ENCODE peak calls at places on chromosomes 12 and 14, in seven cellular contexts. One of them, this sample, is unnamed.

GRCh38 chr14:39154594-39155189 is 15.4 kb downstream of the TRAPPC6B start:
- DNase-seq in sigmoid colon: no peak
- DNase-seq in BJ: no peak
- DNase-seq in kidney epithelial cell: no peak
- DNase-seq in neural crest cell: no peak
- DNase-seq in SK-N-SH: no peak
- DNase-seq in hepatocyte: no peak
- DNase-seq in this sample: no peak

GRCh38 chr12:66025477-66025876 is 105.1 kb downstream of the LLPH start:
- DNase-seq in sigmoid colon: no peak
- DNase-seq in BJ: no peak
- DNase-seq in kidney epithelial cell: no peak
- DNase-seq in neural crest cell: no peak
- DNase-seq in SK-N-SH: no peak
- DNase-seq in hepatocyte: no peak
- DNase-seq in this sample: no peak

GRCh38 chr12:94167071-94167806 is 18.9 kb downstream of the PLXNC1 start:
- DNase-seq in sigmoid colon: no peak
- DNase-seq in BJ: no peak
- DNase-seq in kidney epithelial cell: no peak
- DNase-seq in neural crest cell: no peak
- DNase-seq in SK-N-SH: no peak
- DNase-seq in hepatocyte: no peak
- DNase-seq in this sample: no peak

GRCh38 chr12:92470608-92471021 is 232.2 kb upstream of the PLEKHG7 start:
- DNase-seq in sigmoid colon: no peak
- DNase-seq in BJ: no peak
- DNase-seq in kidney epithelial cell: no peak
- DNase-seq in neural crest cell: no peak
- DNase-seq in SK-N-SH: no peak
- DNase-seq in hepatocyte: no peak
- DNase-seq in this sample: no peak

GRCh38 chr14:90943367-90943766 is 117.1 kb downstream of the RPS6KA5 start:
- DNase-seq in sigmoid colon: no peak
- DNase-seq in BJ: no peak
- DNase-seq in kidney epithelial cell: no peak
- DNase-seq in neural crest cell: no peak
- DNase-seq in SK-N-SH: no peak
- DNase-seq in hepatocyte: no peak
- DNase-seq in this sample: no peak

GRCh38 chr12:98354520-98354919 is 160.9 kb upstream of the TMPO start:
- DNase-seq in sigmoid colon: no peak
- DNase-seq in BJ: no peak
- DNase-seq in kidney epithelial cell: no peak
- DNase-seq in neural crest cell: no peak
- DNase-seq in SK-N-SH: no peak
- DNase-seq in hepatocyte: no peak
- DNase-seq in this sample: no peak

GRCh38 chr14:101839236-101839635 is 77.7 kb downstream of the PPP2R5C start:
- DNase-seq in sigmoid colon: no peak
- DNase-seq in BJ: no peak
- DNase-seq in kidney epithelial cell: no peak
- DNase-seq in neural crest cell: no peak
- DNase-seq in SK-N-SH: no peak
- DNase-seq in hepatocyte: no peak
- DNase-seq in this sample: no peak

GRCh38 chr12:56121204-56121870 is 3.3 kb downstream of the ZC3H10 start:
- DNase-seq in sigmoid colon: no peak
- DNase-seq in BJ: no peak
- DNase-seq in kidney epithelial cell: no peak
- DNase-seq in neural crest cell: no peak
- DNase-seq in SK-N-SH: no peak
- DNase-seq in hepatocyte: no peak
- DNase-seq in this sample: no peak

GRCh38 chr12:12230275-12230674 is 36.6 kb downstream of the LRP6 start:
- DNase-seq in sigmoid colon: no peak
- DNase-seq in BJ: no peak
- DNase-seq in kidney epithelial cell: no peak
- DNase-seq in neural crest cell: no peak
- DNase-seq in SK-N-SH: no peak
- DNase-seq in hepatocyte: no peak
- DNase-seq in this sample: no peak

GRCh38 chr14:33758545-33758944 is 192.3 kb downstream of the EGLN3 start:
- DNase-seq in sigmoid colon: no peak
- DNase-seq in BJ: no peak
- DNase-seq in kidney epithelial cell: no peak
- DNase-seq in neural crest cell: no peak
- DNase-seq in SK-N-SH: no peak
- DNase-seq in hepatocyte: no peak
- DNase-seq in this sample: no peak
- TF ChIP-seq CTCF in sigmoid colon: no peak
- TF ChIP-seq CTCF in BJ: no peak
- TF ChIP-seq CTCF in kidney epithelial cell: no peak
- TF ChIP-seq CTCF in neural crest cell: no peak
- TF ChIP-seq CTCF in SK-N-SH: no peak
- TF ChIP-seq CTCF in hepatocyte: no peak
- TF ChIP-seq CTCF in this sample: no peak

GRCh38 chr12:9379023-9379742 is 171.0 kb upstream of the PZP start:
- DNase-seq in sigmoid colon: no peak
- DNase-seq in BJ: no peak
- DNase-seq in kidney epithelial cell: no peak
- DNase-seq in neural crest cell: no peak
- DNase-seq in SK-N-SH: no peak
- DNase-seq in hepatocyte: no peak
- DNase-seq in this sample: no peak

GRCh38 chr12:9383585-9383984 is 175.4 kb upstream of the PZP start:
- DNase-seq in sigmoid colon: no peak
- DNase-seq in BJ: no peak
- DNase-seq in kidney epithelial cell: no peak
- DNase-seq in neural crest cell: no peak
- DNase-seq in SK-N-SH: no peak
- DNase-seq in hepatocyte: no peak
- DNase-seq in this sample: no peak

GRCh38 chr12:9381619-9382018 is 173.4 kb upstream of the PZP start:
- DNase-seq in sigmoid colon: no peak
- DNase-seq in BJ: no peak
- DNase-seq in kidney epithelial cell: no peak
- DNase-seq in neural crest cell: no peak
- DNase-seq in SK-N-SH: no peak
- DNase-seq in hepatocyte: no peak
- DNase-seq in this sample: peak

GRCh38 chr12:9380650-9381049 is 172.5 kb upstream of the PZP start:
- DNase-seq in sigmoid colon: no peak
- DNase-seq in BJ: no peak
- DNase-seq in kidney epithelial cell: no peak
- DNase-seq in neural crest cell: no peak
- DNase-seq in SK-N-SH: no peak
- DNase-seq in hepatocyte: no peak
- DNase-seq in this sample: no peak

GRCh38 chr12:9378430-9378835 is 170.2 kb upstream of the PZP start:
- DNase-seq in sigmoid colon: no peak
- DNase-seq in BJ: no peak
- DNase-seq in kidney epithelial cell: no peak
- DNase-seq in neural crest cell: no peak
- DNase-seq in SK-N-SH: peak
- DNase-seq in hepatocyte: no peak
- DNase-seq in this sample: peak
- TF ChIP-seq CTCF in sigmoid colon: no peak
- TF ChIP-seq CTCF in BJ: peak
- TF ChIP-seq CTCF in kidney epithelial cell: peak
- TF ChIP-seq CTCF in neural crest cell: peak
- TF ChIP-seq CTCF in SK-N-SH: peak
- TF ChIP-seq CTCF in hepatocyte: peak
- TF ChIP-seq CTCF in this sample: no peak

GRCh38 chr12:3277261-3277943 is 200.2 kb downstream of the TSPAN9 start:
- DNase-seq in sigmoid colon: no peak
- DNase-seq in BJ: no peak
- DNase-seq in kidney epithelial cell: no peak
- DNase-seq in neural crest cell: no peak
- DNase-seq in SK-N-SH: no peak
- DNase-seq in hepatocyte: no peak
- DNase-seq in this sample: no peak
- TF ChIP-seq CTCF in sigmoid colon: no peak
- TF ChIP-seq CTCF in BJ: no peak
- TF ChIP-seq CTCF in kidney epithelial cell: no peak
- TF ChIP-seq CTCF in neural crest cell: no peak
- TF ChIP-seq CTCF in SK-N-SH: no peak
- TF ChIP-seq CTCF in hepatocyte: no peak
- TF ChIP-seq CTCF in this sample: no peak

GRCh38 chr12:124410354-124411175 is 115.7 kb downstream of the RFLNA start:
- DNase-seq in sigmoid colon: no peak
- DNase-seq in BJ: no peak
- DNase-seq in kidney epithelial cell: no peak
- DNase-seq in neural crest cell: no peak
- DNase-seq in SK-N-SH: peak
- DNase-seq in hepatocyte: no peak
- DNase-seq in this sample: no peak
- TF ChIP-seq CTCF in sigmoid colon: no peak
- TF ChIP-seq CTCF in BJ: no peak
- TF ChIP-seq CTCF in kidney epithelial cell: no peak
- TF ChIP-seq CTCF in neural crest cell: no peak
- TF ChIP-seq CTCF in SK-N-SH: no peak
- TF ChIP-seq CTCF in hepatocyte: no peak
- TF ChIP-seq CTCF in this sample: no peak

GRCh38 chr12:53220857-53221202 is 11.2 kb downstream of the RARG start:
- DNase-seq in sigmoid colon: peak
- DNase-seq in BJ: peak
- DNase-seq in kidney epithelial cell: no peak
- DNase-seq in neural crest cell: peak
- DNase-seq in SK-N-SH: peak
- DNase-seq in hepatocyte: peak
- DNase-seq in this sample: peak

GRCh38 chr12:53222170-53223005 is 9.6 kb downstream of the RARG start:
- DNase-seq in sigmoid colon: no peak
- DNase-seq in BJ: no peak
- DNase-seq in kidney epithelial cell: no peak
- DNase-seq in neural crest cell: no peak
- DNase-seq in SK-N-SH: peak
- DNase-seq in hepatocyte: no peak
- DNase-seq in this sample: no peak

GRCh38 chr12:53223006-53223305 is 9.1 kb downstream of the RARG start:
- DNase-seq in sigmoid colon: no peak
- DNase-seq in BJ: no peak
- DNase-seq in kidney epithelial cell: no peak
- DNase-seq in neural crest cell: no peak
- DNase-seq in SK-N-SH: no peak
- DNase-seq in hepatocyte: no peak
- DNase-seq in this sample: no peak

GRCh38 chr12:53219956-53220856 is 11.8 kb downstream of the RARG start:
- DNase-seq in sigmoid colon: peak
- DNase-seq in BJ: no peak
- DNase-seq in kidney epithelial cell: no peak
- DNase-seq in neural crest cell: no peak
- DNase-seq in SK-N-SH: peak
- DNase-seq in hepatocyte: peak
- DNase-seq in this sample: no peak

GRCh38 chr12:53221203-53222076 is 10.6 kb downstream of the RARG start:
- DNase-seq in sigmoid colon: peak
- DNase-seq in BJ: no peak
- DNase-seq in kidney epithelial cell: no peak
- DNase-seq in neural crest cell: peak
- DNase-seq in SK-N-SH: peak
- DNase-seq in hepatocyte: peak
- DNase-seq in this sample: peak
- TF ChIP-seq CTCF in sigmoid colon: no peak
- TF ChIP-seq CTCF in BJ: peak
- TF ChIP-seq CTCF in kidney epithelial cell: peak
- TF ChIP-seq CTCF in neural crest cell: peak
- TF ChIP-seq CTCF in SK-N-SH: peak
- TF ChIP-seq CTCF in hepatocyte: peak
- TF ChIP-seq CTCF in this sample: no peak

GRCh38 chr14:73729015-73729330 is 14.8 kb upstream of the PNMA1 start:
- DNase-seq in sigmoid colon: no peak
- DNase-seq in BJ: no peak
- DNase-seq in kidney epithelial cell: no peak
- DNase-seq in neural crest cell: no peak
- DNase-seq in SK-N-SH: no peak
- DNase-seq in hepatocyte: no peak
- DNase-seq in this sample: no peak
- TF ChIP-seq CTCF in sigmoid colon: no peak
- TF ChIP-seq CTCF in BJ: no peak
- TF ChIP-seq CTCF in kidney epithelial cell: no peak
- TF ChIP-seq CTCF in neural crest cell: no peak
- TF ChIP-seq CTCF in SK-N-SH: no peak
- TF ChIP-seq CTCF in hepatocyte: no peak
- TF ChIP-seq CTCF in this sample: no peak

GRCh38 chr14:22226381-22226780 is 362.6 kb downstream of the DAD1 start:
- DNase-seq in sigmoid colon: no peak
- DNase-seq in BJ: no peak
- DNase-seq in kidney epithelial cell: no peak
- DNase-seq in neural crest cell: no peak
- DNase-seq in SK-N-SH: no peak
- DNase-seq in hepatocyte: no peak
- DNase-seq in this sample: peak
- TF ChIP-seq CTCF in sigmoid colon: no peak
- TF ChIP-seq CTCF in BJ: no peak
- TF ChIP-seq CTCF in kidney epithelial cell: peak
- TF ChIP-seq CTCF in neural crest cell: no peak
- TF ChIP-seq CTCF in SK-N-SH: peak
- TF ChIP-seq CTCF in hepatocyte: peak
- TF ChIP-seq CTCF in this sample: no peak

DNA sequence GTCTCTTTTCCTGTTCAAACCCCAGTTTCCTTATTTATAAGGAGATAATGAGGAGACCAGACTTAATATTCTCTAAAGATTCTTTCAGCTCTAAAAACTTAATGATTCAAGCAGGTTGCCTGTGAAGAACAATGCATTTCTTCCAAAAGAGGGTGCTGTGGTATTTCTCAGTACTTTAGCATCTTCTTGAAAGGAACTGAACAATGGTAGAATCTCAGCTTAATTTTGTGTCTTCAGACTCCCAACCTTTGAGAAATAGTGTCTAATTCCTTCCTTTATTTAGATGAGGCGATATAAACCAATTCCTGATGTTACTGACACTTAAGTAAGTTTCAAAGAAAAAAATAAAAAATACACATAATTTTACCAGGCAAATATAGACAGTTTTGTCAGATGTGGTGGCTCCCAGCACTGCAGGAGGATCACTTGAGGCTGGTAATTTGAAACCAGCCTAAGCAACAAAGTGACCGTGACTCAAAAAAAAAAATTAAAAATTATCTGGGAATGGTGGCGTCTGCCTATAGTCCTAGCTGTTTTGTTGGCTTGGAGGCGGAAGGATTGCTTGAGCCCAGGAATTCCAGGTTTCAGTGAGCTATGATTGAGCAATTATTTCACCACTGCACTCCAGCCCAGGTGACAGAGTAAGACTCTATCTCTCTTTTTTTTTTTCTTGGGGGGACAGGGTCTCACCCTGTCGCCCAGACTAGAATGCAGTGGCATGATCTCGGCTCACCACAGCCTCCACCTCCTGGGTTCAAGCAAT is 76.9 kb upstream of the PSMA6 start:
- DNase-seq in sigmoid colon: no peak
- DNase-seq in BJ: peak
- DNase-seq in kidney epithelial cell: peak
- DNase-seq in neural crest cell: no peak
- DNase-seq in SK-N-SH: no peak
- DNase-seq in hepatocyte: peak
- DNase-seq in this sample: no peak
- TF ChIP-seq CTCF in sigmoid colon: peak
- TF ChIP-seq CTCF in BJ: peak
- TF ChIP-seq CTCF in kidney epithelial cell: peak
- TF ChIP-seq CTCF in neural crest cell: peak
- TF ChIP-seq CTCF in SK-N-SH: peak
- TF ChIP-seq CTCF in hepatocyte: peak
- TF ChIP-seq CTCF in this sample: no peak